ENCODE peak calls at places on chromosome 16, in four cellular contexts. One of them, this sample, is unnamed.

GRCh38 chr16:630024-630814 is 566 bp upstream of the WFIKKN1 start:
- DNase-seq in tibial artery: no peak
- DNase-seq in activated CD4-positive, alpha-beta T cell treated with anti-CD3 and anti-CD28 coated beads for 24 hours: no peak
- DNase-seq in iPS DF 19.7: no peak
- DNase-seq in this sample: no peak

GRCh38 chr16:8929086-8929748 is 34.5 kb downstream of the USP7 start:
- DNase-seq in tibial artery: no peak
- DNase-seq in activated CD4-positive, alpha-beta T cell treated with anti-CD3 and anti-CD28 coated beads for 24 hours: no peak
- DNase-seq in iPS DF 19.7: no peak
- DNase-seq in this sample: no peak

GRCh38 chr16:87045462-87046216 is 271.6 kb downstream of the C16orf95 start:
- DNase-seq in tibial artery: peak; percentile 47
- DNase-seq in activated CD4-positive, alpha-beta T cell treated with anti-CD3 and anti-CD28 coated beads for 24 hours: no peak
- DNase-seq in iPS DF 19.7: no peak
- DNase-seq in this sample: no peak

GRCh38 chr16:9438991-9439390 is 347.5 kb downstream of the HAPSTR1 start:
- DNase-seq in tibial artery: no peak
- DNase-seq in activated CD4-positive, alpha-beta T cell treated with anti-CD3 and anti-CD28 coated beads for 24 hours: no peak
- DNase-seq in iPS DF 19.7: no peak
- DNase-seq in this sample: no peak

GRCh38 chr16:86625821-86626220 is 47.5 kb downstream of the FOXL1 start:
- DNase-seq in tibial artery: peak; percentile 41
- DNase-seq in activated CD4-positive, alpha-beta T cell treated with anti-CD3 and anti-CD28 coated beads for 24 hours: no peak
- DNase-seq in iPS DF 19.7: no peak
- DNase-seq in this sample: no peak

GRCh38 chr16:19393226-19394074 is 24.2 kb upstream of the TMC5 start:
- DNase-seq in tibial artery: no peak
- DNase-seq in activated CD4-positive, alpha-beta T cell treated with anti-CD3 and anti-CD28 coated beads for 24 hours: no peak
- DNase-seq in iPS DF 19.7: no peak
- DNase-seq in this sample: no peak

GRCh38 chr16:31253642-31254045 is 6.1 kb upstream of the ITGAM start:
- DNase-seq in tibial artery: no peak
- DNase-seq in activated CD4-positive, alpha-beta T cell treated with anti-CD3 and anti-CD28 coated beads for 24 hours: no peak
- DNase-seq in iPS DF 19.7: no peak
- DNase-seq in this sample: no peak

GRCh38 chr16:84548971-84549844 is 44.7 kb upstream of the MEAK7 start:
- DNase-seq in tibial artery: no peak
- DNase-seq in activated CD4-positive, alpha-beta T cell treated with anti-CD3 and anti-CD28 coated beads for 24 hours: no peak
- DNase-seq in iPS DF 19.7: no peak
- DNase-seq in this sample: no peak

GRCh38 chr16:2042666-2043295 is 4.9 kb downstream of the NTHL1 start:
- DNase-seq in tibial artery: no peak
- DNase-seq in activated CD4-positive, alpha-beta T cell treated with anti-CD3 and anti-CD28 coated beads for 24 hours: no peak
- DNase-seq in iPS DF 19.7: no peak
- DNase-seq in this sample: no peak

GRCh38 chr16:77782694-77783093 is 5.7 kb upstream of the VAT1L start:
- DNase-seq in tibial artery: no peak
- DNase-seq in activated CD4-positive, alpha-beta T cell treated with anti-CD3 and anti-CD28 coated beads for 24 hours: no peak
- DNase-seq in iPS DF 19.7: no peak
- DNase-seq in this sample: no peak

GRCh38 chr16:70638814-70639792 is 7.3 kb upstream of the IL34 start:
- DNase-seq in tibial artery: no peak
- DNase-seq in activated CD4-positive, alpha-beta T cell treated with anti-CD3 and anti-CD28 coated beads for 24 hours: no peak
- DNase-seq in iPS DF 19.7: no peak
- DNase-seq in this sample: peak; percentile 54

GRCh38 chr16:52547001-52547833 is at the start of gene TOX3:
- DNase-seq in tibial artery: no peak
- DNase-seq in activated CD4-positive, alpha-beta T cell treated with anti-CD3 and anti-CD28 coated beads for 24 hours: no peak
- DNase-seq in iPS DF 19.7: no peak
- DNase-seq in this sample: no peak

GRCh38 chr16:14672403-14672971 is 21.6 kb downstream of the PLA2G10 start:
- DNase-seq in tibial artery: no peak
- DNase-seq in activated CD4-positive, alpha-beta T cell treated with anti-CD3 and anti-CD28 coated beads for 24 hours: no peak
- DNase-seq in iPS DF 19.7: no peak
- DNase-seq in this sample: no peak

GRCh38 chr16:2531696-2532493 is 687 bp upstream of the CEMP1 start:
- DNase-seq in tibial artery: peak; percentile 99
- DNase-seq in activated CD4-positive, alpha-beta T cell treated with anti-CD3 and anti-CD28 coated beads for 24 hours: peak; percentile 94
- DNase-seq in iPS DF 19.7: no peak
- DNase-seq in this sample: peak; percentile 98

GRCh38 chr16:28821874-28822519 is 802 bp upstream of the ATXN2L start:
- DNase-seq in tibial artery: no peak
- DNase-seq in activated CD4-positive, alpha-beta T cell treated with anti-CD3 and anti-CD28 coated beads for 24 hours: no peak
- DNase-seq in iPS DF 19.7: no peak
- DNase-seq in this sample: no peak

GRCh38 chr16:58495861-58496331 is 4.0 kb upstream of the NDRG4 start:
- DNase-seq in tibial artery: no peak
- DNase-seq in activated CD4-positive, alpha-beta T cell treated with anti-CD3 and anti-CD28 coated beads for 24 hours: no peak
- DNase-seq in iPS DF 19.7: no peak
- DNase-seq in this sample: no peak

GRCh38 chr16:87321336-87322107 is 4.3 kb upstream of the C16orf95 start:
- DNase-seq in tibial artery: no peak
- DNase-seq in activated CD4-positive, alpha-beta T cell treated with anti-CD3 and anti-CD28 coated beads for 24 hours: no peak
- DNase-seq in iPS DF 19.7: no peak
- DNase-seq in this sample: no peak

GRCh38 chr16:25005445-25006306 is 9.5 kb downstream of the ARHGAP17 start:
- DNase-seq in tibial artery: no peak
- DNase-seq in activated CD4-positive, alpha-beta T cell treated with anti-CD3 and anti-CD28 coated beads for 24 hours: no peak
- DNase-seq in iPS DF 19.7: no peak
- DNase-seq in this sample: no peak

This sample was measured in ovary.